ENCODE peak calls at places on chromosomes 4 and X, in four cellular contexts. I, Y, H and R are unnamed samples.

GRCh38 chrX:133926809-133927208 is 58.6 kb downstream of the GPC3 start:
- DNase-seq in I (no peak), Y (no peak), H (no peak), R (no peak)

GRCh38 chr4:154760895-154761294 is 17.1 kb downstream of the LRAT start:
- DNase-seq in I (no peak), Y (no peak), H (no peak), R (no peak)

GRCh38 chrX:115177941-115178340 is 11.3 kb upstream of the RBMXL3 start:
- DNase-seq in H (no peak), I (no peak), Y (no peak), R (no peak)

GRCh38 chrX:1354036-1355019 is 17.7 kb downstream of the IL3RA start:
- DNase-seq in Y (no peak), H (no peak), I (no peak), R (no peak)

GRCh38 chrX:17411189-17411588 is 36.2 kb downstream of the NHS start:
- DNase-seq in I (no peak), Y (no peak), H (no peak), R (no peak)

GRCh38 chr4:185227131-185227551 is 17.7 kb downstream of the SNX25 start:
- DNase-seq in I (no peak), H (no peak), Y (no peak), R (peak)

GRCh38 chr4:112938461-112939058 is 110.9 kb upstream of the ANK2 start:
- DNase-seq in H (no peak), I (no peak), Y (no peak), R (peak)

GRCh38 chrX:149374751-149375150 is 130.4 kb downstream of the IDS start:
- DNase-seq in Y (no peak), H (no peak), I (no peak), R (no peak)

GRCh38 chr4:19739101-19739651 is 512.5 kb upstream of the SLIT2 start:
- DNase-seq in Y (no peak), I (no peak), H (no peak), R (no peak)

GRCh38 chrX:150150081-150150779 is 211.9 kb upstream of the EOLA2 start:
- DNase-seq in Y (no peak), H (no peak), I (no peak), R (no peak)

GRCh38 chrX:850471-850916 is 219.9 kb downstream of the SHOX start:
- DNase-seq in H (no peak), I (no peak), Y (no peak), R (peak)

GRCh38 chr4:83219344-83219990 is 65.1 kb downstream of the COQ2 start:
- DNase-seq in H (no peak), I (peak), Y (no peak), R (no peak)

GRCh38 chr4:83223781-83224180 is 60.8 kb downstream of the COQ2 start:
- DNase-seq in H (no peak), I (no peak), Y (no peak), R (no peak)

GRCh38 chr4:83219991-83220360 is 64.6 kb downstream of the COQ2 start:
- DNase-seq in H (no peak), I (no peak), Y (no peak), R (no peak)

GRCh38 chr4:83224502-83225197 is 59.9 kb downstream of the COQ2 start:
- DNase-seq in I (no peak), H (no peak), Y (no peak), R (no peak)

DNA sequence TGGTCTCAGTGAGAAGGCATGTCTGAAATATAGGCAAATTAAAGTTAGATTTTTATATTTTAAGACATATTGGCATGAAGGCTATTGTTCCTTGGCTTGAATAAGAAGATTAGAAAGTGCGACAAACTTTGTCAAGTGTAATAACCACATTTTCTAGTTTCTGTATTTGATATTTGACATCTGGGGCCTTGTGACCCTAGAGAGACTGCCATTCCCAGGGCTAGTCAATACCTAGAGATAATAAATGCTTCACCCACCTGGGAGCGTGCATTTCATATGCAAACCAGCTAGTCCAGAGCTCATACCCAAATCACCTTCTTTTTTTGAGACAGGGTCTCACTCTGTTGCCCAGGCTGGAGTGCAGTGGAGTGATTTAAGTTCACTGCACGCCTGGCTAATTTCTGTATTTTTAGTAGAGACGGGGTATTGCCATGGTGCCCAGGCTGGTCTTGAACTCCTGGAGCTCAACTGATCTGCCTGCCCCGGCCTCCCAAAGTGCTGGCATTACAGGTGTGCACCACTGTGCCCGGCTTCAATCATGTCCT is 62.6 kb downstream of the COQ2 start:
- DNase-seq in I (peak), H (no peak), Y (no peak), R (no peak)
- TF ChIP-seq TAF1 in I (no peak), H (no peak), Y (no peak), R (no peak)

DNA sequence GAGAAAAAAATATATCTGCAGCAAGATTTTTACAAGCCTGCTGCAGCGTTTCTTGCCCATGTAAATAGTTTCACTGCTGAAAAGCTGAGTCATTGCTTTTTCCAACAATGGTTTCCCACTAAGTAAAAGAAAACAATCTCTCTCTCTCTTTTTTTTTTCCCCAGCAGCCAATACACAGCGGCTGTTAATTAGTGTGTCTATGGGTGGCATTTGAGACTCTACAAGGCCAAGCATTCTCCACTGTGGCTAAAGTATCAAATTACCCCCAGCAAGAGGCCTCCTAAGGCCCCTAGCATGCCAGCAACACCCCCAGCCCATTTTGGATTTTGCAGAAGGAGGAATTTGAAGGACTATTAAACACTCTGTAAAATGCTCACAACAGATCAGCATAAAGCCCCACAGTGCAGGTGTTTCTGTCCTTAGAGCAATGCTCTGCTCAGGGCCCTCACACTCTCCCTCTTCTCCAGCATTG is 837.4 kb downstream of the TRIML1 start:
- DNase-seq in H (peak), Y (no peak), I (no peak), R (no peak)
- TF ChIP-seq HDAC6 in H (no peak), Y (no peak), I (no peak), R (no peak)

GRCh38 chr4:162010362-162010761 is 153.4 kb downstream of the FSTL5 start:
- DNase-seq in I (no peak), Y (no peak), H (no peak), R (no peak)
- TF ChIP-seq TAF1 in I (no peak), Y (no peak), H (no peak), R (no peak)

GRCh38 chrX:130770615-130771014 is 132.4 kb downstream of the ENOX2 start:
- DNase-seq in I (no peak), Y (no peak), H (no peak), R (no peak)
- TF ChIP-seq HDAC6 in I (no peak), Y (no peak), H (no peak), R (no peak)

GRCh38 chr4:99749445-99750391 is 66.9 kb upstream of the DAPP1 start:
- DNase-seq in Y (no peak), I (no peak), H (no peak), R (no peak)

GRCh38 chr4:99759988-99760387 is 56.6 kb upstream of the DAPP1 start:
- DNase-seq in H (no peak), I (no peak), Y (no peak), R (no peak)

GRCh38 chr4:99755223-99755944 is 61.2 kb upstream of the DAPP1 start:
- DNase-seq in Y (no peak), I (no peak), H (no peak), R (no peak)

GRCh38 chr4:99759346-99759984 is 57.2 kb upstream of the DAPP1 start:
- DNase-seq in I (no peak), H (no peak), Y (no peak), R (no peak)

DNA sequence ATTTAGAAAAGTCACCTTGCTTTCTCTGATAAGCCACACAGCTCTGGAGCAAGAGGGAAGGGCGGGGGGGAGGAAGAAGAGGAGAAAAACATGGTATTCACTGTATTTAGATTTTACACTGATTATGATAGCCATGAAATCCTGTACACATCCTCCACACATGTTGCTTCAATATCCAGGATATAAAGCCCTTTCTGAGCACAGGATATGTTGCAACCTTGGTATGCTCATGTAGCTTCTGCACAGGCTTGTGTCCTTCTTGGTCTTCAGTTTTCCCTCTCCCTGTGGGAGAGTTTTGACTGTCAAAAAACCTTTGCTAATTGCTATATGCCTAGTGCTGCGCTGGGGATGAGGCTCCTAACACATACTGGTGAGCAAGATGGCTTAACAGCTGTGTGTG is 61.9 kb upstream of the DAPP1 start:
- DNase-seq in I (no peak), Y (no peak), H (no peak), R (no peak)
- TF ChIP-seq TAF1 in I (no peak), Y (no peak), H (no peak), R (no peak)